ENCODE peak calls at places on chromosomes 16 and 17, in five cellular contexts. I is kidney, P is GM23248, Y is sigmoid colon, S is hepatocyte. T is an unnamed sample.
A peak's percentile ranks its signal among the peaks of the same experiment; 100 is the strongest.

GRCh38 chr16:12559714-12560113 is 244.0 kb downstream of the CPPED1 start:
- DNase-seq in Y (no peak), P (peak; percentile 54), I (no peak), S (no peak), T (no peak)

GRCh38 chr17:68955181-68955841 is at the start of gene ABCA8:
- DNase-seq in P (peak; percentile 81), S (no peak), I (no peak), Y (no peak), T (no peak)

GRCh38 chr16:26019406-26019805 is 327.6 kb downstream of the HS3ST4 start:
- DNase-seq in P (no peak), S (no peak), Y (no peak), I (no peak), T (no peak)

GRCh38 chr17:43010667-43011308 is 4.2 kb downstream of the IFI35 start:
- DNase-seq in S (peak; percentile 80), P (no peak), I (no peak), Y (no peak), T (no peak)

GRCh38 chr16:58931436-58931835 is 197.3 kb upstream of the GOT2 start:
- DNase-seq in P (no peak), Y (no peak), S (no peak), I (no peak), T (no peak)

GRCh38 chr16:3651461-3652372 is 2.8 kb upstream of the DNASE1 start:
- DNase-seq in P (no peak), I (peak; percentile 37), S (no peak), Y (peak; percentile 44), T (no peak)

GRCh38 chr17:61452301-61453290 is at the start of gene TBX4:
- DNase-seq in I (no peak), Y (peak; percentile 41), S (peak; percentile 75), P (no peak), T (no peak)

GRCh38 chr17:9451919-9452318 is 123.7 kb downstream of the STX8 start:
- DNase-seq in I (no peak), Y (no peak), S (no peak), P (peak; percentile 24), T (no peak)

GRCh38 chr17:81917565-81918332 is at the start of gene SIRT7:
- DNase-seq in Y (peak; percentile 89), P (peak; percentile 80), S (peak; percentile 91), I (peak; percentile 94), T (no peak)

GRCh38 chr16:87707097-87707496 is 58.7 kb downstream of the KLHDC4 start:
- DNase-seq in I (no peak), Y (no peak), S (no peak), P (no peak), T (no peak)

GRCh38 chr16:27220120-27220519 is 16.8 kb downstream of the KDM8 start:
- DNase-seq in S (no peak), P (no peak), I (no peak), Y (no peak), T (no peak)

GRCh38 chr17:55959756-55960155 is 193.5 kb upstream of the ANKFN1 start:
- DNase-seq in I (no peak), P (no peak), S (no peak), Y (no peak), T (no peak)

GRCh38 chr17:83125515-83126274 is 46.3 kb downstream of the METRNL start:
- DNase-seq in P (peak; percentile 79), Y (peak; percentile 78), S (no peak), I (peak; percentile 76), T (no peak)

GRCh38 chr17:58415371-58416055 is 1.8 kb downstream of the RNF43 start:
- DNase-seq in Y (no peak), S (peak; percentile 42), I (no peak), P (no peak), T (no peak)

GRCh38 chr16:87678618-87679017 is 76.3 kb downstream of the JPH3 start:
- DNase-seq in S (no peak), P (no peak), Y (no peak), I (no peak), T (no peak)

GRCh38 chr17:80969674-80970043 is 22.0 kb upstream of the CHMP6 start:
- DNase-seq in I (peak; percentile 54), P (no peak), S (no peak), Y (no peak), T (no peak)

GRCh38 chr16:381788-382717 is at the start of gene PGAP6:
- DNase-seq in P (peak; percentile 84), S (peak; percentile 89), Y (peak; percentile 83), I (peak; percentile 86), T (no peak)

GRCh38 chr17:58267347-58268324 is 13.1 kb downstream of the MPO start:
- DNase-seq in I (no peak), P (no peak), S (no peak), Y (no peak), T (no peak)

GRCh38 chr17:29256735-29257466 is 10.2 kb downstream of the CRYBA1 start:
- DNase-seq in Y (no peak), I (no peak), S (no peak), P (peak; percentile 74), T (no peak)

GRCh38 chr17:43608313-43608712 is 53.4 kb downstream of the MEOX1 start:
- DNase-seq in Y (no peak), I (no peak), S (no peak), P (peak; percentile 58), T (no peak)

GRCh38 chr16:56667581-56668571 is at the start of gene MT1G:
- DNase-seq in Y (peak; percentile 80), P (peak; percentile 54), I (peak; percentile 84), S (peak; percentile 56), T (no peak)

GRCh38 chr16:56658476-56658875 is 717 bp downstream of the MT1F start:
- DNase-seq in Y (no peak), I (no peak), P (no peak), S (no peak), T (no peak)

GRCh38 chr16:56664506-56664905 is 3.4 kb downstream of the MT1G start:
- DNase-seq in S (no peak), I (no peak), Y (no peak), P (no peak), T (no peak)

GRCh38 chr16:56657555-56658430 is at the start of gene MT1F:
- DNase-seq in Y (peak; percentile 85), S (peak; percentile 87), P (peak; percentile 64), I (peak; percentile 97), T (peak; percentile 93)

DNA sequence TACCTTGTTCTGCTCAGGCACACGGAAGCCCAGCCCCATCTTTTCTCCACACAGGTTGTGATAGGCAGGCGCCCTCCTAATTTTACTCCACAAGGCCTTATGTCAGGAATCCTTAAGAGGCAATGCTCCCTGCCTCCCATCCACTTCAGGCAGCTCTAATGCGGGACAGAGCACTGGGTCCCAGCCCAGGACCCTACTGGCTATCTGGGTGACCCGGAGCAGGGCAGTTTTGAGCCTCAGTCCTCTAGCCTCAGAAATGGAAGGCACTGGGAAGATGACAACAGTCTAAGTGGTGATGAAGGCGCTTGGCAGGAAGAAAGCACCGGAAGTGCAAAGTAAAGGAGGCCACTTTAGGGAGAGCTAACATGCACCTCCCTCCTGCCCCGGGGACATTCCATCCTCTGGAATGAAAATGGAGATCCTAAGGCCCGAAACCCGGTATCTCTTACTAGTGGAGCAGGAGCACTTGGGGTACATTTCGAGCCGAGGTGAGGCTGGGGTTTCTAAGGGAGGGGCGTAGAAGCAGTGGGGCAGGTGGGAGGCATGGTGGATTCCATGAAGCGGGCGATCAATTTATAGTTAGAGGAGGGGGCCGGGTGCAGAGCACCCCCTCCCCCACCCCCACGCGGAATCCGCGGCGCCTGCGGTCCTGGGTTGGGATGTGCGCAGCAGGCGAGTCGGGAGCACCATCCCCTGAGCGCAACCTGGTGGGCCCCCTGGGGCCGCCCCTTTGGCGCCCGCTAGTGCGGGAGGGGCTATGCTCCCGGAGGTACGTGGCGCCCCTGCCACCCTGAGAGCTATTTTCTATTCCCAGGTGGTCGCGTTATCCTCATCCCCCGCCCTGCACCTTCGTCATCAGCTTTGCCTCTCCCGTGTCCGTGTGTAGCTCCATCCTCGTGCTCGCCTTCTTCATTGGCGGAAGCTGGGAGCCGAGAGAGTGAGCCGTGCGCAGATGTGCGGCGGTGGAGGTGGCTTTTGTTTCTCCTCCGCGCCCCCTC is 4.9 kb downstream of the MT1F start:
- DNase-seq in I (no peak), S (no peak), P (no peak), Y (no peak), T (no peak)
- H3K27ac ChIP-seq in I (no peak overlapping the region), S (no peak overlapping the region), P (no peak overlapping the region), Y (no peak overlapping the region), T (no peak overlapping the region)

DNA sequence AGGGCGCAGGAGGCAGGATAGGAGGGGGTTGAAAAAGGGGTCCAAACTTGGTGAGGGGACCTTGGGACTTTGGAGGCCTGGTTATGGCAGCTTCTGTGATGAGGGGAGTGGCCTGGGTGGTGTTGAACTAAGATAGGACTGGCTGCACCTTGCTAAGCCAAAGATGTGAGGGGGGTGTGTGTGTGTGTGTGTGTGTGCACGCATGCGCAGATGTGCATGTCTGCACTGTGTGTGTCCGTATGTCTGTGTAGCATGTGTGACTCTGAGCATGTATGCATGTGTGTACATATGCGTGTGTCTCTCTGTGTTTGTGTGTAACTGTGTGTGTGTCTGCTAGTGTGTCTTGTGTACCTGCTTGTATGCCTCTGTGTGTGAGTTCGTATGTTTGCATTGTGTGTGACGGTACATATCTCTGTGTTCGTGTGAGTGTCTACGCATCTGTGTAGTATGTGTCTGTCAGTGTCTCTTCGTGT is 4.1 kb downstream of the SLC16A5 start:
- DNase-seq in S (no peak), I (no peak), P (no peak), Y (no peak), T (no peak)
- H3K36me3 ChIP-seq in S (no peaks in the 10 kb centered on the region), I (no peaks in the 10 kb centered on the region), P (no peaks in the 10 kb centered on the region), Y (no peaks in the 10 kb centered on the region), T (no peaks in the 10 kb centered on the region)

GRCh38 chr17:31094600-31095238 is at the start of gene NF1:
- DNase-seq in S (peak; percentile 99), I (peak; percentile 98), Y (peak; percentile 99), P (peak; percentile 99), T (peak; percentile 96)

GRCh38 chr17:31095239-31096105 is 695 bp downstream of the NF1 start:
- DNase-seq in S (peak; percentile 77), Y (peak; percentile 83), I (peak; percentile 92), P (peak; percentile 78), T (peak; percentile 62)

GRCh38 chr17:31100840-31101239 is 6.1 kb downstream of the NF1 start:
- DNase-seq in S (no peak), P (no peak), Y (no peak), I (no peak), T (no peak)

GRCh38 chr17:31096106-31096436 is 1.3 kb downstream of the NF1 start:
- DNase-seq in S (no peak), I (no peak), P (no peak), Y (no peak), T (no peak)

DNA sequence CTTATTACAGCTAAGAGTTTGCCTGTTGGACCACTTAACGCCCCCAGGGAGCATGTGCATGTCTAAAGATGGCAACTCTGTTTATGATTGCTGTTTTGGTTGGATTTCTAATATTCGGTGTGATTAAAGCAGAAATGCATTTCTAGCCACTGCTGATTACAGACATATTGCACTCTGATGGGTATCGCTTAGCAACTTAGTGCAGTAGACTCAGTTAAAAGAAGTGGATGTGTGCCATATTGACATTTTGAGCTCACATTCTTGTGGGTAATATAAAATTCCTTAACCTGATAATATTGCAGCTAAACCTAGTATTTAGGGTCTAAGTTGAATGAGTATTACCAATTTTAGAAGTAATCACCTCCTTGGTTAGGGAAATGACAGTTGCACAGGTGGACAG is 4.3 kb downstream of the NF1 start:
- DNase-seq in Y (no peak), P (no peak), I (no peak), S (no peak), T (no peak)
- H3K9me3 ChIP-seq in Y (no peaks in the 10 kb centered on the region), P (no peaks in the 10 kb centered on the region), I (no peaks in the 10 kb centered on the region), S (no peaks in the 10 kb centered on the region), T (no peaks in the 10 kb centered on the region)

DNA sequence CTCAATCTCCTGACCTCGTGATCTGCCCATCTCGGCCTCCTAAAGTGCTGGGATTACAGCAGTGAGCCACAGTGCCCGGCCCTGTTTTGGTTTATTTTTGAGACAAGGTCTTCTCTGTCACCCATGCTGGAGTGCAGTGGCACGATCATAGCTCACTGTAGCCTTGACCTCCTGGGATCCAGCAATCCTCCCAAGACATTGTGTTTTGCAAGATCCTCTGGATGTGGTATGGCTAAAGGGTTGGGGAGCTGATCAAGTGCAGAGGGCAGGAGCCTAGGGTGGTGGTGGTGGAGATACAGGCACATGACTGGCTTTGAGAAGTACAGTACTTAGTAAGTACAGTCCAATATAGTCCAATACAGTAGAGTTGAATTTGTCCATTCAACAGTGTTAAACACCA is 16.6 kb upstream of the TNS4 start:
- DNase-seq in P (no peak), I (no peak), Y (peak; percentile 33), S (no peak), T (peak; percentile 15)
- H3K27ac ChIP-seq in P (no peak overlapping the region), I (no peak overlapping the region), Y (no peak overlapping the region), S (no peak overlapping the region), T (peak overlapping the region; percentile 100)